ENCODE peak calls at places on chromosomes 7 and 10, in nine cellular contexts. I is spleen; W is mesothelial cell of epicardium; Q is SJSA1; E is ovary; D is AG09319; V is stimulated activated CD8-positive, alpha-beta memory T cell treated with anti-CD3 and anti-CD28 coated beads, Interleukin-15, amount 100 ng/mL, for 1 hour; Z is stomach; H is astrocyte of the spinal cord. U is an unnamed sample.

GRCh38 chr7:116231543-116232401 is 21.4 kb downstream of the TES start:
- DNase-seq in I (no peak), W (no peak), Q (no peak), E (no peak), D (no peak), V (no peak), Z (no peak), H (peak), U (no peak)

GRCh38 chr7:151992375-151992774 is 33.1 kb upstream of the GALNT11 start:
- DNase-seq in I (peak), W (peak), Q (peak), E (no peak), D (no peak), V (no peak), Z (peak), H (no peak), U (peak)

GRCh38 chr10:8361510-8361844 is 307.0 kb downstream of the GATA3 start:
- DNase-seq in I (no peak), W (no peak), Q (no peak), E (no peak), D (no peak), V (no peak), Z (no peak), H (no peak), U (no peak)

GRCh38 chr10:11234857-11235640 is 217.4 kb downstream of the CELF2 start:
- DNase-seq in I (no peak), W (no peak), Q (no peak), E (no peak), D (no peak), V (no peak), Z (no peak), H (no peak), U (no peak)

GRCh38 chr7:117347480-117347879 is 24.6 kb upstream of the WNT2 start:
- DNase-seq in I (no peak), W (no peak), Q (no peak), E (no peak), D (no peak), V (no peak), Z (no peak), H (no peak), U (no peak)

GRCh38 chr7:134910214-134910890 is 76.0 kb upstream of the AGBL3 start:
- DNase-seq in I (no peak), W (no peak), Q (no peak), E (no peak), D (no peak), V (no peak), Z (no peak), H (no peak), U (no peak)

GRCh38 chr10:114245128-114245791 is 6.2 kb downstream of the VWA2 start:
- DNase-seq in I (no peak), W (no peak), Q (no peak), E (no peak), D (no peak), V (no peak), Z (peak), H (no peak), U (peak)

GRCh38 chr7:24797270-24797669 is 40.0 kb upstream of the GSDME start:
- DNase-seq in I (no peak), W (no peak), Q (no peak), E (no peak), D (no peak), V (no peak), Z (no peak), H (no peak), U (no peak)

GRCh38 chr7:137006293-137006692 is 137.8 kb downstream of the CHRM2 start:
- DNase-seq in I (no peak), W (no peak), Q (no peak), E (peak), D (peak), V (no peak), Z (no peak), H (peak), U (no peak)

GRCh38 chr7:152760384-152761115 is 998 bp downstream of the ACTR3B start:
- DNase-seq in I (no peak), W (no peak), Q (no peak), E (no peak), D (no peak), V (no peak), Z (no peak), H (peak), U (no peak)

GRCh38 chr10:3096149-3096548 is 28.8 kb downstream of the PFKP start:
- DNase-seq in I (no peak), W (no peak), Q (peak), E (no peak), D (no peak), V (no peak), Z (no peak), H (no peak), U (no peak)